ENCODE peak calls at places on chromosomes 3 and 15, in seven cellular contexts. T is type B pancreatic cell, V is heart left ventricle, O is neural crest cell, K is cardiac muscle cell, G is heart right ventricle, Y is BE2C. C is an unnamed sample.

GRCh38 chr3:133821767-133822638 is 16.4 kb downstream of the SRPRB start:
- DNase-seq in T (no peak), V (peak), O (no peak), K (peak), G (no peak), Y (peak), C (no peak)

GRCh38 chr15:50234764-50235163 is 30.8 kb downstream of the HDC start:
- DNase-seq in T (no peak), V (no peak), O (no peak), K (peak), G (no peak), Y (no peak), C (no peak)

GRCh38 chr15:77895742-77896141 is 181.8 kb downstream of the TBC1D2B start:
- DNase-seq in T (no peak), V (peak), O (no peak), K (no peak), G (no peak), Y (no peak), C (no peak)

GRCh38 chr3:156535162-156535627 is 19.7 kb downstream of the SSR3 start:
- DNase-seq in T (no peak), V (peak), O (peak), K (peak), G (peak), Y (peak), C (no peak)

GRCh38 chr3:128340904-128341555 is 125.7 kb downstream of the DNAJB8 start:
- DNase-seq in T (no peak), V (no peak), O (no peak), K (no peak), G (no peak), Y (no peak), C (no peak)

GRCh38 chr15:51051776-51052175 is 42.9 kb downstream of the TNFAIP8L3 start:
- DNase-seq in T (no peak), V (peak), O (no peak), K (peak), G (peak), Y (peak), C (no peak)

GRCh38 chr15:51094606-51095569 is at the start of gene TNFAIP8L3:
- DNase-seq in T (no peak), V (peak), O (peak), K (peak), G (peak), Y (no peak), C (peak)

GRCh38 chr15:93378547-93378946 is 289.5 kb upstream of the RGMA start:
- DNase-seq in T (no peak), V (no peak), O (no peak), K (no peak), G (no peak), Y (no peak), C (no peak)

GRCh38 chr15:88812137-88812536 is 8.9 kb downstream of the ACAN start:
- DNase-seq in T (no peak), V (no peak), O (no peak), K (no peak), G (no peak), Y (no peak), C (no peak)

GRCh38 chr3:100042144-100042543 is 72.2 kb downstream of the FILIP1L start:
- DNase-seq in T (no peak), V (no peak), O (no peak), K (peak), G (no peak), Y (no peak), C (no peak)

GRCh38 chr15:70328137-70329115 is 230.7 kb upstream of the TLE3 start:
- DNase-seq in T (no peak), V (no peak), O (no peak), K (peak), G (peak), Y (no peak), C (no peak)

GRCh38 chr15:70788114-70789049 is 25.0 kb upstream of the UACA start:
- DNase-seq in T (no peak), V (no peak), O (no peak), K (peak), G (no peak), Y (no peak), C (no peak)

GRCh38 chr3:177545964-177546363 is 348.7 kb upstream of the TBL1XR1 start:
- DNase-seq in T (no peak), V (no peak), O (no peak), K (no peak), G (no peak), Y (no peak), C (no peak)

GRCh38 chr3:119294889-119295769 is 946 bp downstream of the ARHGAP31 start:
- DNase-seq in T (no peak), V (peak), O (peak), K (peak), G (peak), Y (peak), C (peak)

GRCh38 chr15:91852741-91853500 is 587 bp upstream of the SLCO3A1 start:
- DNase-seq in T (peak), V (peak), O (peak), K (peak), G (peak), Y (peak), C (peak)

GRCh38 chr3:468172-468571 is 271.6 kb downstream of the CHL1 start:
- DNase-seq in T (no peak), V (no peak), O (no peak), K (peak), G (no peak), Y (no peak), C (peak)

GRCh38 chr15:34018021-34018645 is 20.9 kb downstream of the AVEN start:
- DNase-seq in T (no peak), V (no peak), O (no peak), K (no peak), G (no peak), Y (no peak), C (no peak)

GRCh38 chr3:25820816-25821486 is 31.1 kb downstream of the OXSM start:
- DNase-seq in T (no peak), V (no peak), O (no peak), K (no peak), G (no peak), Y (no peak), C (no peak)

DNA sequence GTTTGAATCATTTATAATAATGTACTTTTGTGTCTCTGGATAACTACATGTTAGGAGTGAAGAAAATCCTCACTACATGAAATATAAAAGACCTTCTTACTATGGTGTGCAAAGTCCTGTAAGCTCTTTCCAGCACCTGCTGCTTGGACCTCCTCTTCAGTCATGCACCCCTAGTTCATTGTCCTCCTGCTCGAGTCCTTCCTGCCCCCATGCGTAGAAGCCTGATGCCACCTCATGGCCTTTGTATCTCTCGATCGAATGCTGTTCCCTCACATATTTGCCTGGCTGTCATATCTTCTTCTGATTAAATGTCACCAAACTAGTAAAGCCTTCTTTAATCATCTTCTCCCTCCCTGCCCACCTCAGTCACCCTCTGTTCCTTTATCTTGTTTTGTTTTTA is 49.9 kb upstream of the SUCLG2 start:
- DNase-seq in T (no peak), V (no peak), O (no peak), K (no peak), G (no peak), Y (no peak), C (no peak)
- TF ChIP-seq CTCF in T (no peak), V (no peak), O (no peak), K (no peak), G (no peak), Y (no peak), C (no peak)

GRCh38 chr3:184240384-184241140 is 8.2 kb downstream of the ALG3 start:
- DNase-seq in T (no peak), V (no peak), O (no peak), K (peak), G (no peak), Y (no peak), C (no peak)

GRCh38 chr3:184242297-184242685 is 6.5 kb downstream of the ALG3 start:
- DNase-seq in T (no peak), V (no peak), O (no peak), K (no peak), G (no peak), Y (no peak), C (no peak)

GRCh38 chr3:184241141-184241446 is 7.7 kb downstream of the ALG3 start:
- DNase-seq in T (no peak), V (no peak), O (no peak), K (no peak), G (no peak), Y (no peak), C (no peak)

GRCh38 chr3:184239710-184240109 is 9.1 kb downstream of the ALG3 start:
- DNase-seq in T (no peak), V (no peak), O (no peak), K (no peak), G (no peak), Y (no peak), C (no peak)

DNA sequence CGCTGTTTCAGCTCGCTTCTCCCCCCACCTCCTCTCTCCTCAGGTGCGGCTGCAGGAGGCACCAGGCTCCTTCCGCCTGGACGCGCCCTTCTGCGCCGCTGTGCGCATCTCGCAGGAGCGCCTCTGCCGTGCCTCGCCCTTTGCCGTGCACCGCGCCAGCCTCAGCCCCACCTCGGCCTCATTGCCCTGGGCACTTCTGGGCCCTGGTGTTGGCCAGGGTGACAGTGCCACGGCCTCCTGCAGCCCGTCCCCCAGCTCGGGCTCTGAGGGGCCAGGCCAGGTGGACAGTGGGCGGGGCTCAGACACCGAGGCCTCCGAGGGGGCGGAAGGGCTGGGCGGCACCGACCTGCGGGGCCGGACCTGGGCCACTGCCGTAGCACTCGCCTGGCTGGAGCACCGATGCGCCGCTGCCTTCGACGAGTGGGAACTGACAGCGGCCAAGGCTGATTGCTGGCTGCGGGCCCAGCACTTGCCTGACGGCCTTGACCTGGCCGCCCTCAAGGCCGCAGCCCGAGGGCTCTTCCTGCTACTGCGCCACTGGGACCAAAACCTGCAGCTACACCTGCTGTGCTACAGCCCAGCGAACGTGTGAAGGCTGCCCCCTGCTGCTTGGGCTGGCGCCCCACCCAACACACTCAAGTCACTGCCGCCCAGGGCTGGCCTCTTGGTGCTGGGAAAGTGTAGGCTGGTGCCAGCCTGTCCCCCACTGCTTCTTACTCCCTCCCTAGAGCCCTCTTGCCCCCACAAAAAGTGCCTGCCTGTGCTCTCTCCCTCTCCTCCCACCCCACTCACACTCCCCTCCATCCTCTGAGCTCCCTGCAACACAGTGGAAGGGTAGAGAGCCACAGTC is 7.1 kb downstream of the ALG3 start:
- DNase-seq in T (no peak), V (no peak), O (no peak), K (peak), G (peak), Y (peak), C (peak)
- TF ChIP-seq CTCF in T (no peak), V (peak), O (peak), K (peak), G (peak), Y (peak), C (peak)

GRCh38 chr3:188351648-188352047 is 197.7 kb downstream of the LPP start:
- DNase-seq in T (no peak), V (no peak), O (no peak), K (no peak), G (no peak), Y (no peak), C (no peak)

GRCh38 chr3:188350956-188351355 is 197.0 kb downstream of the LPP start:
- DNase-seq in T (no peak), V (no peak), O (no peak), K (no peak), G (no peak), Y (no peak), C (no peak)

GRCh38 chr3:188348445-188349244 is 194.7 kb downstream of the LPP start:
- DNase-seq in T (no peak), V (peak), O (no peak), K (peak), G (peak), Y (peak), C (no peak)

GRCh38 chr3:188349963-188350332 is 196.0 kb downstream of the LPP start:
- DNase-seq in T (no peak), V (no peak), O (no peak), K (peak), G (no peak), Y (no peak), C (no peak)

DNA sequence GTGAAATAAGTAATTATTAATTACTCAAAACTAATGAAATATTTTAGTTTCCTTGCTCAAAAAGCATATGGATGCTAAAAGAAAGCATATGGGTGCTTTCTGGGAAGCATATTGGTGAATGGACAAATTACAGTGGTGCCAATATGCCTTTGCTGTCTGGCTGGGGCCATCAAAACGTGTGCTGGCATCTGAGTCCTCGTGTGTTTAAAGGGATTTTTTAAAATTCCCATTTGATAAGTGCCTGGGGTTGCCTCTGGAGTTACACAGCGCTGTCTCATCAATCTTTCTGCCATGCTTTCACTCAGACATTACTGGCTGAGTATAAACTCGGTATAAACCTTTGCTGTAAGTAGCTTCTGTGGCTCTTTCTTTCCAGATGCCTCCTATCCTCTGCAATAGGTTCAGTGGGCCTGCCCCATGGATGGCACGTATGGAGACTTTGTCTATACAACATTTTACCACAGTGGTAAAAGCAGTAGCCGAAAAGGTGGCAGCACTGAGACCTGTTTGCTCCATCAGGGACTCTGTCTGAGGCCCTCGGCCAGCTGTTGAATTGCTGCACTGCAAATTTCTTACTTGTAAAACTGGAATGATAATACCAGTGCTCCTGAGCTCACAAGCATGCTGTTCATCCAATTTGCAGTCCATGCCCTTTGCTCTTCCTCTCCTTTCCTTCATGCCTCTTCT is 195.5 kb downstream of the LPP start:
- DNase-seq in T (no peak), V (peak), O (no peak), K (peak), G (no peak), Y (no peak), C (no peak)
- TF ChIP-seq CTCF in T (no peak), V (no peak), O (no peak), K (peak), G (no peak), Y (peak), C (no peak)

GRCh38 chr3:58994746-58995330 is 55.0 kb downstream of the CFAP20DC start:
- DNase-seq in T (no peak), V (no peak), O (peak), K (peak), G (no peak), Y (peak), C (peak)
- TF ChIP-seq CTCF in T (peak), V (peak), O (peak), K (peak), G (peak), Y (peak), C (peak)

C was measured in glutamatergic neuron.